ENCODE peak calls at places on chromosomes 13 and 19, in four cellular contexts. P is H1, A is GM12878, W is NT2/D1. R is an unnamed sample.

GRCh38 chr13:108786578-108787100 is 157.2 kb downstream of the MYO16 start:
- DNase-seq in W (no peak), P (no peak), A (no peak), R (no peak)

GRCh38 chr13:42651936-42652641 is 78.1 kb downstream of the TNFSF11 start:
- DNase-seq in W (no peak), A (no peak), P (no peak), R (no peak)

GRCh38 chr19:33175886-33176669 is 18.1 kb upstream of the LRP3 start:
- DNase-seq in W (no peak), A (no peak), P (peak), R (no peak)

GRCh38 chr19:10800488-10800887 is 35.5 kb downstream of the TMED1 start:
- DNase-seq in A (no peak), W (no peak), P (no peak), R (no peak)

GRCh38 chr13:101875717-101876393 is 423.4 kb downstream of the ITGBL1 start:
- DNase-seq in P (no peak), W (no peak), A (no peak), R (no peak)

GRCh38 chr19:33426621-33427475 is 53.3 kb downstream of the CEBPG start:
- DNase-seq in A (no peak), W (no peak), P (no peak), R (no peak)

GRCh38 chr13:79393564-79394249 is 12.3 kb downstream of the RBM26 start:
- DNase-seq in A (no peak), P (no peak), W (no peak), R (peak)

GRCh38 chr19:29530549-29531457 is 5.0 kb downstream of the VSTM2B start:
- DNase-seq in P (no peak), W (no peak), A (no peak), R (no peak)

GRCh38 chr13:28492527-28493367 is 2.2 kb downstream of the FLT1 start:
- DNase-seq in A (peak), W (no peak), P (no peak), R (no peak)

GRCh38 chr13:28659611-28659970 is 661 bp downstream of the POMP start:
- DNase-seq in W (no peak), P (no peak), A (no peak), R (no peak)

GRCh38 chr13:73602295-73602694 is 531.9 kb downstream of the KLF12 start:
- DNase-seq in P (no peak), A (no peak), W (no peak), R (no peak)

GRCh38 chr13:113904411-113904810 is 40.5 kb upstream of the GAS6 start:
- DNase-seq in P (peak), A (no peak), W (peak), R (peak)
- TF ChIP-seq SUZ12 in P (no peak), A (no peak), W (no peak), R (no peak)

GRCh38 chr19:40521276-40521675 is 54.5 kb downstream of the SPTBN4 start:
- DNase-seq in W (no peak), P (no peak), A (no peak), R (no peak)
- TF ChIP-seq SUZ12 in W (no peak), P (no peak), A (no peak), R (no peak)

GRCh38 chr13:30253830-30254229 is 53.5 kb downstream of the KATNAL1 start:
- DNase-seq in P (no peak), A (no peak), W (no peak), R (no peak)

GRCh38 chr13:30255696-30256095 is 51.7 kb downstream of the KATNAL1 start:
- DNase-seq in A (no peak), W (no peak), P (no peak), R (no peak)

GRCh38 chr13:30256713-30257432 is 50.5 kb downstream of the KATNAL1 start:
- DNase-seq in W (no peak), A (no peak), P (no peak), R (no peak)

DNA sequence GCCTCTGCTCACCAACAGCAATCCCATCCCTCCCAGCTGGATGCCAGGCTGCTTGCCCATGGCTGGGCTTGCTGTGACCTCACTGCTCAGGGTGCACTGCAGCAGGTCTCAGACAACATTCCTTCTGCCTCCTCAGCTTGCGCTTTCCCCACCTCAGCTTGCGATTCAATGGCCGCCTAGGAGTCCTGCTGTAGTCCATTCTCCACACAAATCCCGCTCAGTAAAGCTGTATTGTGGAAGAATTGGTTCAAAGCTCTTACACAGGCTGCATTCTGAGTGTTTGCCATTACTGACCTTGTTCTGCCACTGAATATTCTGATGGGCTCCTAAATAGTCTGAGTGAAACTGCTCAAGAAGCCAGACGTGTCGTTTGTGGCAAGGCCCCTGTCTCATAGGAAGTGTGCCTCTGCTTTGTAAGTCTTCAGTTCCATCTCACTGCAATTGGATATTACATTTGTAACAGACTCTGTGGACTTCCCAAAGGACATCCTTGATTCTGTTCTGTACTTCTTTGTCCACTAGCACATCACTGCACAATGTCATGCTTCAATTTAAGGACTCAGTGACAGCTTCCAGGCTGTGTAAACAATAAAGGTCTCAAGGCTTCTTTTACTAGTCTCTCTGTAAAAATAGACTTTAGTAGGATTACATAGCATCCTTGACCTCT is 49.8 kb downstream of the KATNAL1 start:
- DNase-seq in W (no peak), P (peak), A (no peak), R (peak)
- TF ChIP-seq SUZ12 in W (no peak), P (no peak), A (no peak), R (no peak)

GRCh38 chr19:52234406-52234805 is 35.0 kb upstream of the ZNF766 start:
- DNase-seq in P (no peak), W (no peak), A (no peak), R (no peak)

GRCh38 chr19:52237197-52237596 is 32.2 kb upstream of the ZNF766 start:
- DNase-seq in W (no peak), A (no peak), P (no peak), R (no peak)

GRCh38 chr19:52237771-52238400 is 31.5 kb upstream of the ZNF766 start:
- DNase-seq in W (peak), P (peak), A (peak), R (no peak)
- TF ChIP-seq SUZ12 in W (no peak), P (no peak), A (no peak), R (no peak)

DNA sequence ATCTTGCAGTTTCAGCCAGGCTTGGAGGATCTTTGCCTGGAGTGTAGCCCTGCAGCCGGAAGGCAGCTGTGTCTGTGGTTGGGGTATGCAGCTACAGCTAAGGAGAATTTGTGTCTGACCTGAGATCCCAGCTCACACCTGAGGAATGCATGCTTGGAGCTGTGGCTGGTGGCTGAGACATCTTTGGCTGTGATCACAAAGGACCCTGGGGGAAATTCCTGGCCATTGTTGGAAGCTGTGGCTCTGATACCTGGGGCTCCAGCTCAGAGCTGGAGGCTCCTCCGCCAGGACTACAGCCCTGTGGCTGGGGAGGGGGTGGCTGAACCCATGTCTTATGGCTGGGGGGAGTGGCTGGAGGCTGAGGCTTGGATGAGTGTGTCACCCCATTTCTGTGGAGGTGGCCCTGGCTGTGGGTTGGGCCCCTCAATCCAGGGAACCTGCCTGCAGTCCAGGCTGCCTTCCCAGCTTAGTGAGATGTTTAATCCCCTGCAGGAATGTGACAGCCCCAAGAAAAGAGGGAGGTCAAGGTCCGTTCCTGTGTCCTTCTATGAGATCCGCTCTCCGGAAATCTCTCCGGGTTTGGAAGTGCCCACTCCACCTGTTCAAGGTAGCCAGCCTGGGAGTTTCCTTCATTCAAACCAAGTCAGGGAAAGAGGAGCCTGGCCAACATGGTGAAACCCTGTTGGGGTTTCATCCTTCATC is 27.6 kb downstream of the ARHGEF18 start:
- DNase-seq in W (peak), P (no peak), A (no peak), R (no peak)
- TF ChIP-seq SUZ12 in W (no peak), P (no peak), A (no peak), R (no peak)

GRCh38 chr13:45994752-45995151 is 57.8 kb downstream of the ZC3H13 start:
- DNase-seq in W (no peak), A (no peak), P (no peak), R (no peak)

GRCh38 chr13:45995245-45995644 is 57.3 kb downstream of the ZC3H13 start:
- DNase-seq in W (no peak), P (no peak), A (no peak), R (no peak)

DNA sequence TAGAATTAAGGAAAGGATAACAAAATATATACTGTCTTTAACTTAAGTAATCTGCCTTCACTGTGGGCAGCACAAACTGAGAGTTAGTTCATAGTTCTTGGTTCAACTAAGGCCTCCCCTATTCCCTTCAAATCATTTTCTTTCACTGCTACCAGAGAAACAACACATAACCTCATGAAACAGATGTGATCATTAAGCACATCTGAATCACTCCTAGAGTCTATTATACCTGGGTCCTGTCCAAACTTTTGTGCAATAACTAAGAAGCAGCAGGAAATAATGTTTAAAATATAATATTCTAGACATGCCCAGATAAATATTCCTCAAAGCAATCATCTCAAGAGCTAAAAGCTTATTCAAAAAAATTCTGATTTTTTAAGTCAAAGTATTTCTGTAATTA is 62.9 kb downstream of the ZC3H13 start:
- DNase-seq in A (no peak), W (no peak), P (no peak), R (no peak)
- TF ChIP-seq SUZ12 in A (no peak), W (no peak), P (no peak), R (no peak)

GRCh38 chr13:100214886-100215285 is 126.0 kb downstream of the PCCA start:
- DNase-seq in W (no peak), A (no peak), P (no peak), R (no peak)
- TF ChIP-seq SUZ12 in W (no peak), A (no peak), P (no peak), R (no peak)

R was measured in HEK293T.